ENCODE peak calls at places on chromosome 19, in eight cellular contexts. One of them, this sample, is unnamed.

GRCh38 chr19:38134538-38135149 is 89.4 kb downstream of the DPF1 start:
- DNase-seq in stimulated activated CD8-positive, alpha-beta memory T cell treated with anti-CD3 and anti-CD28 coated beads, Interleukin-4, amount 100 ng/mL, for 1 hour: no peak
- DNase-seq in psoas muscle: no peak
- DNase-seq in stimulated activated naive CD8-positive, alpha-beta T cell treated with anti-CD3 and anti-CD28 coated beads, Interleukin-15, amount 100 ng/mL, for 72 hours: peak; percentile 15
- DNase-seq in nucleus accumbens: no peak
- DNase-seq in NCI-H748 treated with DMSO at 0.1 percent for 48 hours: no peak
- DNase-seq in right cardiac atrium: no peak
- DNase-seq in fibroblast of the aortic adventitia: peak; percentile 57
- DNase-seq in this sample: no peak

GRCh38 chr19:46288896-46289588 is 7.8 kb upstream of the HIF3A start:
- DNase-seq in stimulated activated naive CD8-positive, alpha-beta T cell treated with anti-CD3 and anti-CD28 coated beads, Interleukin-15, amount 100 ng/mL, for 72 hours: no peak
- DNase-seq in nucleus accumbens: no peak
- DNase-seq in stimulated activated CD8-positive, alpha-beta memory T cell treated with anti-CD3 and anti-CD28 coated beads, Interleukin-4, amount 100 ng/mL, for 1 hour: no peak
- DNase-seq in psoas muscle: no peak
- DNase-seq in fibroblast of the aortic adventitia: peak; percentile 88
- DNase-seq in NCI-H748 treated with DMSO at 0.1 percent for 48 hours: no peak
- DNase-seq in right cardiac atrium: no peak
- DNase-seq in this sample: no peak

GRCh38 chr19:16078759-16079707 is 2.7 kb downstream of the TPM4 start:
- DNase-seq in stimulated activated naive CD8-positive, alpha-beta T cell treated with anti-CD3 and anti-CD28 coated beads, Interleukin-15, amount 100 ng/mL, for 72 hours: peak; percentile 57
- DNase-seq in stimulated activated CD8-positive, alpha-beta memory T cell treated with anti-CD3 and anti-CD28 coated beads, Interleukin-4, amount 100 ng/mL, for 1 hour: peak; percentile 35
- DNase-seq in nucleus accumbens: peak; percentile 3
- DNase-seq in psoas muscle: peak; percentile 66
- DNase-seq in NCI-H748 treated with DMSO at 0.1 percent for 48 hours: no peak
- DNase-seq in fibroblast of the aortic adventitia: peak; percentile 99
- DNase-seq in right cardiac atrium: peak; percentile 77
- DNase-seq in this sample: no peak

GRCh38 chr19:37953125-37953524 is 46.1 kb downstream of the SIPA1L3 start:
- DNase-seq in NCI-H748 treated with DMSO at 0.1 percent for 48 hours: no peak
- DNase-seq in nucleus accumbens: no peak
- DNase-seq in stimulated activated naive CD8-positive, alpha-beta T cell treated with anti-CD3 and anti-CD28 coated beads, Interleukin-15, amount 100 ng/mL, for 72 hours: no peak
- DNase-seq in fibroblast of the aortic adventitia: no peak
- DNase-seq in stimulated activated CD8-positive, alpha-beta memory T cell treated with anti-CD3 and anti-CD28 coated beads, Interleukin-4, amount 100 ng/mL, for 1 hour: no peak
- DNase-seq in psoas muscle: no peak
- DNase-seq in right cardiac atrium: no peak
- DNase-seq in this sample: no peak

GRCh38 chr19:47471733-47472457 is at the start of gene SLC8A2:
- DNase-seq in stimulated activated CD8-positive, alpha-beta memory T cell treated with anti-CD3 and anti-CD28 coated beads, Interleukin-4, amount 100 ng/mL, for 1 hour: no peak
- DNase-seq in right cardiac atrium: peak; percentile 69
- DNase-seq in psoas muscle: peak; percentile 43
- DNase-seq in stimulated activated naive CD8-positive, alpha-beta T cell treated with anti-CD3 and anti-CD28 coated beads, Interleukin-15, amount 100 ng/mL, for 72 hours: peak; percentile 26
- DNase-seq in fibroblast of the aortic adventitia: peak; percentile 73
- DNase-seq in NCI-H748 treated with DMSO at 0.1 percent for 48 hours: peak; percentile 74
- DNase-seq in nucleus accumbens: peak; percentile 33
- DNase-seq in this sample: no peak

GRCh38 chr19:10230155-10230903 is 802 bp downstream of the S1PR2 start:
- DNase-seq in nucleus accumbens: peak; percentile 7
- DNase-seq in psoas muscle: peak; percentile 56
- DNase-seq in right cardiac atrium: peak; percentile 79
- DNase-seq in NCI-H748 treated with DMSO at 0.1 percent for 48 hours: no peak
- DNase-seq in stimulated activated CD8-positive, alpha-beta memory T cell treated with anti-CD3 and anti-CD28 coated beads, Interleukin-4, amount 100 ng/mL, for 1 hour: no peak
- DNase-seq in fibroblast of the aortic adventitia: peak; percentile 64
- DNase-seq in stimulated activated naive CD8-positive, alpha-beta T cell treated with anti-CD3 and anti-CD28 coated beads, Interleukin-15, amount 100 ng/mL, for 72 hours: no peak
- DNase-seq in this sample: no peak

GRCh38 chr19:850221-850978 is 1.7 kb upstream of the ELANE start:
- DNase-seq in stimulated activated CD8-positive, alpha-beta memory T cell treated with anti-CD3 and anti-CD28 coated beads, Interleukin-4, amount 100 ng/mL, for 1 hour: no peak
- DNase-seq in right cardiac atrium: peak; percentile 96
- DNase-seq in fibroblast of the aortic adventitia: peak; percentile 97
- DNase-seq in psoas muscle: peak; percentile 92
- DNase-seq in stimulated activated naive CD8-positive, alpha-beta T cell treated with anti-CD3 and anti-CD28 coated beads, Interleukin-15, amount 100 ng/mL, for 72 hours: no peak
- DNase-seq in nucleus accumbens: no peak
- DNase-seq in NCI-H748 treated with DMSO at 0.1 percent for 48 hours: no peak
- DNase-seq in this sample: peak; percentile 65

GRCh38 chr19:33510728-33511255 is 10.8 kb downstream of the PEPD start:
- DNase-seq in fibroblast of the aortic adventitia: no peak
- DNase-seq in NCI-H748 treated with DMSO at 0.1 percent for 48 hours: no peak
- DNase-seq in psoas muscle: no peak
- DNase-seq in right cardiac atrium: no peak
- DNase-seq in nucleus accumbens: no peak
- DNase-seq in stimulated activated naive CD8-positive, alpha-beta T cell treated with anti-CD3 and anti-CD28 coated beads, Interleukin-15, amount 100 ng/mL, for 72 hours: no peak
- DNase-seq in stimulated activated CD8-positive, alpha-beta memory T cell treated with anti-CD3 and anti-CD28 coated beads, Interleukin-4, amount 100 ng/mL, for 1 hour: no peak
- DNase-seq in this sample: no peak

GRCh38 chr19:53877361-53877766 is 4.6 kb upstream of the PRKCG start:
- DNase-seq in stimulated activated naive CD8-positive, alpha-beta T cell treated with anti-CD3 and anti-CD28 coated beads, Interleukin-15, amount 100 ng/mL, for 72 hours: peak; percentile 40
- DNase-seq in stimulated activated CD8-positive, alpha-beta memory T cell treated with anti-CD3 and anti-CD28 coated beads, Interleukin-4, amount 100 ng/mL, for 1 hour: no peak
- DNase-seq in right cardiac atrium: no peak
- DNase-seq in NCI-H748 treated with DMSO at 0.1 percent for 48 hours: no peak
- DNase-seq in fibroblast of the aortic adventitia: peak; percentile 41
- DNase-seq in psoas muscle: no peak
- DNase-seq in nucleus accumbens: no peak
- DNase-seq in this sample: no peak

GRCh38 chr19:16161848-16162247 is 11.5 kb downstream of the CIB3 start:
- DNase-seq in NCI-H748 treated with DMSO at 0.1 percent for 48 hours: no peak
- DNase-seq in stimulated activated CD8-positive, alpha-beta memory T cell treated with anti-CD3 and anti-CD28 coated beads, Interleukin-4, amount 100 ng/mL, for 1 hour: no peak
- DNase-seq in fibroblast of the aortic adventitia: peak; percentile 45
- DNase-seq in right cardiac atrium: no peak
- DNase-seq in stimulated activated naive CD8-positive, alpha-beta T cell treated with anti-CD3 and anti-CD28 coated beads, Interleukin-15, amount 100 ng/mL, for 72 hours: no peak
- DNase-seq in psoas muscle: no peak
- DNase-seq in nucleus accumbens: no peak
- DNase-seq in this sample: no peak

GRCh38 chr19:18879579-18880373 is 16.2 kb downstream of the CERS1 start:
- DNase-seq in fibroblast of the aortic adventitia: no peak
- DNase-seq in NCI-H748 treated with DMSO at 0.1 percent for 48 hours: no peak
- DNase-seq in psoas muscle: no peak
- DNase-seq in right cardiac atrium: no peak
- DNase-seq in stimulated activated naive CD8-positive, alpha-beta T cell treated with anti-CD3 and anti-CD28 coated beads, Interleukin-15, amount 100 ng/mL, for 72 hours: no peak
- DNase-seq in stimulated activated CD8-positive, alpha-beta memory T cell treated with anti-CD3 and anti-CD28 coated beads, Interleukin-4, amount 100 ng/mL, for 1 hour: no peak
- DNase-seq in nucleus accumbens: no peak
- DNase-seq in this sample: no peak